ENCODE peak calls at places on chromosomes 11 and 22, in nine cellular contexts. N is heart left ventricle, R is Peyer's patch, Q is esophagus squamous epithelium, X is lower leg skin, J is HCT116, L is endothelial cell of umbilical vein, W is suprapubic skin, U is tibial nerve. K is an unnamed sample.

GRCh38 chr11:91947215-91947614 is 277.4 kb upstream of the FAT3 start:
- DNase-seq in X (no peak), L (peak; percentile 42), R (no peak), J (no peak), U (no peak), W (no peak), N (no peak), Q (no peak), K (no peak)

GRCh38 chr11:79236541-79236971 is 204.3 kb downstream of the TENM4 start:
- DNase-seq in W (no peak), J (no peak), Q (no peak), L (no peak), N (peak; percentile 68), U (no peak), X (peak; percentile 53), R (no peak), K (peak; percentile 54)

GRCh38 chr11:65932558-65932919 is 12.7 kb upstream of the TSGA10IP start:
- DNase-seq in W (no peak), N (no peak), X (peak; percentile 65), U (no peak), Q (no peak), J (no peak), R (no peak), L (no peak), K (no peak)

GRCh38 chr11:126754850-126755426 is 245.6 kb downstream of the KIRREL3 start:
- DNase-seq in R (no peak), J (no peak), U (no peak), L (no peak), X (no peak), W (no peak), N (no peak), Q (no peak), K (no peak)

GRCh38 chr11:74647404-74647803 is 55.0 kb downstream of the POLD3 start:
- DNase-seq in N (no peak), L (no peak), U (no peak), Q (no peak), R (no peak), X (no peak), W (no peak), J (no peak), K (no peak)

GRCh38 chr11:1006762-1007161 is 29.8 kb downstream of the MUC6 start:
- DNase-seq in Q (no peak), X (no peak), L (no peak), N (no peak), J (no peak), W (no peak), R (no peak), U (no peak), K (no peak)

GRCh38 chr11:3849297-3849874 is 6.1 kb upstream of the STIM1 start:
- DNase-seq in L (peak; percentile 51), X (no peak), W (no peak), U (no peak), N (no peak), J (no peak), R (peak; percentile 62), Q (no peak), K (no peak)

GRCh38 chr11:56543157-56543556 is at the start of gene OR5M11:
- DNase-seq in L (no peak), N (no peak), R (no peak), Q (no peak), J (no peak), X (no peak), U (no peak), W (no peak), K (no peak)

GRCh38 chr11:62132188-62132587 is 8.4 kb downstream of the INCENP start:
- DNase-seq in U (no peak), L (no peak), X (no peak), W (peak; percentile 54), N (no peak), R (peak; percentile 7), Q (no peak), J (no peak), K (peak; percentile 78)

GRCh38 chr11:705646-706438 is at the start of gene EPS8L2:
- DNase-seq in L (no peak), R (peak; percentile 89), W (peak; percentile 75), Q (no peak), X (no peak), U (no peak), N (no peak), J (no peak), K (peak; percentile 73)

GRCh38 chr11:92969634-92970347 is at the start of gene MTNR1B:
- DNase-seq in X (no peak), W (no peak), U (no peak), L (no peak), R (no peak), J (no peak), Q (no peak), N (no peak), K (no peak)

GRCh38 chr11:44595964-44596381 is 30.5 kb downstream of the CD82 start:
- DNase-seq in J (no peak), L (peak; percentile 20), U (no peak), Q (no peak), N (peak; percentile 84), R (peak; percentile 70), X (no peak), W (no peak), K (peak; percentile 34)

GRCh38 chr11:63491614-63492372 is 826 bp upstream of the PLAAT5 start:
- DNase-seq in Q (no peak), W (no peak), X (no peak), L (no peak), U (no peak), R (no peak), J (no peak), N (no peak), K (no peak)

GRCh38 chr22:30694171-30694637 is 470 bp upstream of the OSBP2 start:
- DNase-seq in J (peak; percentile 29), N (peak; percentile 45), R (peak; percentile 80), W (no peak), X (peak; percentile 86), U (no peak), Q (no peak), L (peak; percentile 57), K (peak; percentile 85)
- TF ChIP-seq POLR2A in J (no peak), N (no peak), R (no peak), W (no peak), X (no peak), U (no peak), Q (no peak), L (no peak), K (peak; percentile 49)

GRCh38 chr11:6472934-6473333 is 807 bp downstream of the TRIM3 start:
- DNase-seq in N (no peak), L (no peak), Q (no peak), X (no peak), R (no peak), W (no peak), U (no peak), J (no peak), K (no peak)

GRCh38 chr11:6475936-6476335 is 2.2 kb upstream of the TRIM3 start:
- DNase-seq in U (no peak), L (no peak), W (no peak), Q (no peak), R (no peak), X (no peak), N (no peak), J (no peak), K (no peak)

GRCh38 chr11:6474806-6475500 is 1.2 kb upstream of the TRIM3 start:
- DNase-seq in Q (no peak), J (no peak), R (no peak), W (no peak), X (no peak), L (no peak), N (no peak), U (no peak), K (no peak)

GRCh38 chr11:6474423-6474792 is 667 bp upstream of the TRIM3 start:
- DNase-seq in J (no peak), L (no peak), W (no peak), X (no peak), U (no peak), N (no peak), Q (no peak), R (no peak), K (no peak)

GRCh38 chr11:6473481-6474422 is at the start of gene TRIM3:
- DNase-seq in X (peak; percentile 98), N (peak; percentile 96), Q (peak; percentile 55), U (peak; percentile 92), W (peak; percentile 94), L (peak; percentile 87), J (peak; percentile 60), R (peak; percentile 97), K (peak; percentile 95)
- TF ChIP-seq POLR2A in X (no peak), N (peak; percentile 87), Q (peak; percentile 41), U (peak; percentile 50), W (no peak), L (peak; percentile 95), J (no peak), R (peak; percentile 78), K (peak; percentile 84)

DNA sequence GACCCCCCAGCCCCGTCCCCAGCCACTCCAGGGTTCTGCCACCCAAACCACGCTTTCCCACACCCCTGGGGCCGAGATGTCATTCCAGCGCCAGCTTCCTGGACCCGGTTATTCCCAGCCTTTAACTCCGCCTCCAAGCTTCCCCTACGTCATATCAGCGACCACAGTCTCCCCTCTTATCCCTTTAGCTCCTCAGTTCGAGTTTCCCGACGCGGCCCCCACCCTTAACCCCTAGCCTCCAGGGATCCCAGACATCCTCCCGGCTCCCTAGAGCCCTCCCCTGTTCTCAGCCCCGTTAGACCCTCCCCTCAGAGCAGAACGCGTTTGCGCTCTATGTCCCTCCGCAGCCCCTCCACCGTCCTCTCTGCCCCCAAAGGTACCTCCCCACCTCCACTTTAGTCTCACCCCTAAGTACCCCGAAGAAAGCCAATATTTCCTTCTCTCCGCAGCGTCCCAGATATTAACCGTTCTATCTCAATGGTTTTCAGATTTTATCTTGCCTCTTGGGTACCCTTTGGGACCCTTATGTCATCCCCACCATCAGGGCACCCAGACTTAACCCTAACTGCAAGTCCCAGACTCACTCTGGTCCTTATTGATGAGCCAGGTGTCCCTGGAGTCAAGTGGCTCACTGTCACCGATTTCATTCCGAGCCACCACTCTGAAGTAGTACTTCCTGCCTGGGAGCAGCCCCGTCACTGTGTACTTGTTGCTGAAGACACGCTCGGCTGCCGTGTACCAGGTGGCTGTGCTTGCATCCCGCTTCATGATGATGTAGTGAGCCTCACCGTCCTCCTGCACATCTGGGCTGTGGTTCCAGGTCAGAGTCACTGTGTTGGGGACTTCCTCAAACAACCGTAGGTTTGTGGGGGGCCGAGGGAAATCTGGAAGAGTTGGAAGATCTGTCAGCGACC is 8.0 kb downstream of the TMEM86A start:
- DNase-seq in L (peak; percentile 32), U (no peak), R (peak; percentile 88), J (no peak), N (peak; percentile 76), X (peak; percentile 93), W (peak; percentile 84), Q (no peak), K (peak; percentile 81)
- TF ChIP-seq POLR2A in L (no peak), U (no peak), R (no peak), J (no peak), N (no peak), X (no peak), W (no peak), Q (no peak), K (no peak)

GRCh38 chr11:46438211-46438610 is 46.6 kb upstream of the CHRM4 start:
- DNase-seq in W (no peak), J (no peak), L (no peak), N (no peak), Q (no peak), X (no peak), U (no peak), R (no peak), K (no peak)
- TF ChIP-seq POLR2A in W (no peak), J (no peak), L (no peak), N (no peak), Q (no peak), X (no peak), U (no peak), R (no peak), K (no peak)

GRCh38 chr11:2376751-2377451 is at the start of gene CD81:
- DNase-seq in L (no peak), W (peak; percentile 79), X (peak; percentile 88), Q (no peak), N (no peak), J (no peak), U (no peak), R (peak; percentile 71), K (peak; percentile 40)
- TF ChIP-seq POLR2A in L (peak; percentile 74), W (no peak), X (peak; percentile 37), Q (no peak), N (peak; percentile 58), J (peak; percentile 59), U (no peak), R (no peak), K (peak; percentile 71)

K was measured in thyroid gland.